ENCODE peak calls at places on chromosomes 12 and 14, in six cellular contexts. Z is heart left ventricle, N is fibroblast of lung, V is choroid plexus epithelial cell, Y is cardiac muscle cell, P is right lobe of liver. W is an unnamed sample.

GRCh38 chr14:54529811-54530210 is 20.1 kb downstream of the CGRRF1 start:
- DNase-seq in Z (no peak), P (no peak), Y (peak), V (peak), N (peak), W (no peak)

GRCh38 chr14:56002876-56003625 is 115.2 kb upstream of the PELI2 start:
- DNase-seq in V (no peak), Y (no peak), N (no peak), P (no peak), Z (no peak), W (peak)

GRCh38 chr12:4307593-4308333 is 13.2 kb upstream of the TIGAR start:
- DNase-seq in Z (no peak), Y (peak), N (peak), V (peak), P (peak), W (no peak)

GRCh38 chr12:72289633-72290032 is 17.5 kb downstream of the TRHDE start:
- DNase-seq in V (no peak), N (peak), Z (no peak), P (no peak), Y (no peak), W (no peak)

GRCh38 chr12:96034631-96035282 is 630 bp downstream of the LTA4H start:
- DNase-seq in Y (peak), P (peak), N (peak), Z (peak), V (peak), W (peak)

GRCh38 chr12:113361574-113362370 is 3.4 kb downstream of the PLBD2 start:
- DNase-seq in N (peak), Z (no peak), P (no peak), V (no peak), Y (peak), W (no peak)

GRCh38 chr12:72288436-72288835 is 16.3 kb downstream of the TRHDE start:
- DNase-seq in Y (no peak), Z (no peak), N (no peak), P (no peak), V (no peak), W (no peak)

GRCh38 chr14:95136631-95137030 is 20.7 kb downstream of the DICER1 start:
- DNase-seq in P (no peak), Z (no peak), N (peak), Y (no peak), V (no peak), W (no peak)

GRCh38 chr14:81396108-81396507 is 4.0 kb downstream of the STON2 start:
- DNase-seq in V (no peak), Y (no peak), P (peak), N (peak), Z (no peak), W (no peak)

GRCh38 chr14:102768223-102769048 is 8.8 kb upstream of the TRAF3 start:
- DNase-seq in V (no peak), Z (no peak), N (no peak), P (no peak), Y (no peak), W (peak)

GRCh38 chr12:15157200-15157599 is 64.0 kb downstream of the RERG start:
- DNase-seq in P (no peak), V (no peak), N (no peak), Z (no peak), Y (peak), W (no peak)

GRCh38 chr14:23602181-23603095 is 23.8 kb upstream of the JPH4 start:
- DNase-seq in P (no peak), N (no peak), Z (no peak), Y (no peak), V (no peak), W (no peak)

GRCh38 chr12:93902736-93903562 is 225.8 kb downstream of the CRADD start:
- DNase-seq in V (no peak), N (no peak), Z (no peak), P (no peak), Y (no peak), W (no peak)

GRCh38 chr12:53102883-53103807 is at the start of gene SOAT2:
- DNase-seq in P (no peak), Z (no peak), V (no peak), Y (no peak), N (no peak), W (peak)

GRCh38 chr14:49294736-49295135 is 291.4 kb downstream of the RPS29 start:
- DNase-seq in Y (no peak), P (no peak), V (no peak), N (no peak), Z (no peak), W (no peak)

GRCh38 chr12:10111451-10111850 is 12.7 kb upstream of the CLEC1A start:
- DNase-seq in P (no peak), Y (no peak), Z (peak), N (no peak), V (no peak), W (no peak)

GRCh38 chr14:77488558-77488957 is 10.1 kb downstream of the ISM2 start:
- DNase-seq in Z (no peak), Y (no peak), N (no peak), P (no peak), V (no peak), W (no peak)

GRCh38 chr14:56008160-56008559 is 110.1 kb upstream of the PELI2 start:
- DNase-seq in Z (no peak), Y (no peak), P (no peak), V (no peak), N (no peak), W (no peak)

GRCh38 chr12:124994435-124994975 is 1.1 kb downstream of the BRI3BP start:
- DNase-seq in P (no peak), V (no peak), Y (peak), N (no peak), Z (no peak), W (no peak)

GRCh38 chr14:50060871-50061663 is 55.3 kb downstream of the VCPKMT start:
- DNase-seq in Y (peak), V (peak), N (peak), P (peak), Z (no peak), W (peak)

GRCh38 chr12:27009926-27010325 is 4.3 kb downstream of the TM7SF3 start:
- DNase-seq in V (no peak), P (no peak), Z (no peak), Y (no peak), N (no peak), W (no peak)
- TF ChIP-seq CTCF in V (no peak), P (peak), Z (no peak), Y (no peak), N (no peak), W (no peak)

GRCh38 chr12:30880813-30881212 is 45.7 kb upstream of the TSPAN11 start:
- DNase-seq in N (no peak), P (no peak), Y (no peak), V (no peak), Z (no peak), W (no peak)

GRCh38 chr12:30885321-30885720 is 41.2 kb upstream of the TSPAN11 start:
- DNase-seq in P (no peak), V (no peak), Z (no peak), N (no peak), Y (no peak), W (no peak)

GRCh38 chr12:30884804-30885203 is 41.7 kb upstream of the TSPAN11 start:
- DNase-seq in Y (no peak), V (no peak), N (no peak), P (no peak), Z (no peak), W (no peak)

GRCh38 chr12:30880061-30880460 is 46.5 kb upstream of the TSPAN11 start:
- DNase-seq in P (no peak), V (no peak), Y (no peak), Z (no peak), N (peak), W (no peak)

GRCh38 chr12:30882706-30883105 is 43.8 kb upstream of the TSPAN11 start:
- DNase-seq in V (peak), Z (no peak), N (peak), Y (peak), P (no peak), W (no peak)
- TF ChIP-seq CTCF in V (peak), Z (no peak), N (no peak), Y (no peak), P (no peak), W (no peak)

DNA sequence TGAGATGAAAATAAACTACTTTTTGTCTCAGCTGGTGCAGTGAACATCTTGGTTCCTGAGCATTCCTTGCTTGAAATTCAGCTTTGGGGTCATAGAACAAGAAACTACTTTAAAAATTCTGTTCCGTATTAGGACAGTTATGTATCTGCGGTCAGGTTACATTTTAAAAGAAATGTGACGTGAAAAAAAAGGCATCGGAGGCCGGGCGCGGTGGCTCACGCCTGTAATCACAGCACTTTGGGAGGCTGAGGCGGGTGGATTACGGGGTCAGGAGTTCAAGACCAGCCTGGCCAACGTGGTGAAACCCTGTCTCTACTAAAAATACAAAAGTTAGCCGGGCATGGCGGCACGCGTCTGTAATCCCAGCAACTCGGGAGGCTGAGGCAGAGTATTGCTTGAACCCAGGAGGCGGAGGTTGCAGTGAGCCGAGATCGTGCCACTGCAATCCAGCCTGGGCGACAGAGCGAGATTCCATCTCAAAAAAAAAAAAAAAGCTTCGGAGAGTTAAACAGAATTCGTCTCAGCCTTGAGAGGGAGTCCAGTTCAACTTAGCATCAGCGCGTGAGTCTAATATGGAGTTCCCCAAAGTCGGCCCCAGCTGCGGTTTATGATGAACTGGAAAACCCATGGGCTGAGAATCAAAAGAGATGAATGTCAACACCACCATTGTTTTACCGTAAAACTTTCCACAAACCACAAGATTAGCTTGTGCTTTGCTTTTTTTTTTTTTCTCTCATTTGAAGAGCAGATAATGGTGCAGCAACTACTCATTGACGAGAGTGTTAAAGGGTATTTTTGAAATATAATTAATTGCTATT is 2.1 kb upstream of the SLC2A13 start:
- DNase-seq in Y (peak), Z (peak), P (no peak), V (no peak), N (no peak), W (peak)
- TF ChIP-seq CTCF in Y (no peak), Z (no peak), P (peak), V (no peak), N (no peak), W (peak)

GRCh38 chr12:49776413-49776812 is 35.1 kb downstream of the TMBIM6 start:
- DNase-seq in P (peak), Y (peak), Z (peak), N (peak), V (peak), W (peak)

GRCh38 chr12:49777341-49777740 is 36.0 kb downstream of the TMBIM6 start:
- DNase-seq in V (no peak), Z (no peak), N (no peak), P (no peak), Y (no peak), W (no peak)

GRCh38 chr12:49776858-49777257 is 35.5 kb downstream of the TMBIM6 start:
- DNase-seq in V (no peak), N (no peak), P (no peak), Y (no peak), Z (no peak), W (no peak)

GRCh38 chr12:49777800-49778748 is 36.7 kb downstream of the TMBIM6 start:
- DNase-seq in Y (peak), N (peak), Z (peak), V (peak), P (peak), W (peak)
- TF ChIP-seq CTCF in Y (peak), N (peak), Z (peak), V (peak), P (peak), W (peak)

GRCh38 chr14:104252256-104253215 is 114.1 kb downstream of the KIF26A start:
- DNase-seq in Z (no peak), N (no peak), P (no peak), Y (no peak), V (no peak), W (no peak)
- TF ChIP-seq CTCF in Z (no peak), N (no peak), P (no peak), Y (no peak), V (no peak), W (no peak)

DNA sequence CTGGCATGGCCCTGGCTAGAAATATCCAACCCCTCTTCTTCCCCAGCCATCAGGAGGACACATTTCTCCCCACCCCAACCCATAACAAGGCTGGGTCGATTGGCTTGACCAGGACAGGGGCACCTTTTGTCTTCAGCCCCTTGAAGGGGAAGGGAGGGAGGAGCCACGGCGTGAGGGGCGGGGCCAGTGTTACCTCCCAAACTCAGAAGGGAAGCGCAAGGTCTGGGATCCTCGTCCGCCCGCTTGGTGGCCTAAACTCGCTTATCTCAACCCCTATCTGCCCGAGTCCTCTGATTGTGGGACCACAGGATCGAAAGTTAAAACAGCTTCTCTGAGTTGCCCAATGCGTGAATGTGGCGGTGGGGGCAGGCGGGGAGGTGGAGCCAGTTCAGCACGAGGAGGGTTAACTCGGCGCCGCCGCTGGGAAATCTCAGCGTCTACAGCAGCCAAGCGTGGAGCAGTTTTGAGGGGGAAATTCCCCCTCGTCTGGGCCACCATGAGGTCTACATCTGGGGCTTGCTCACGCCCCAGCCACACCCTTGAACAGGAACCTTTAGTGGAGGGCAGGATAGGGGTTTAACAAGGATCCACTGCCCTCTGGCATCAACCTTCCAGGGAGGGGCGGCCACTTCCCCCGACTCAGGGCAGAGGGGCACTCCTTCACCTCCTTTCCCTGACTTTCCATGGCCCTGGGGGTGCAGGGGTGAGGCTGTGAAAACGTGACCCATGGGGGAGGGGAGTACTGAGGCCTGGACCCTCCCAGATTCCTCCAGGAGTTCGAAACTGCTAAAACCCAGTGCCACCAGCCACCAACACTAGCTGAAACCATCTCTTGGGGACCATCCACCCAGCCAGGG is 745 bp downstream of the STAT6 start:
- DNase-seq in N (peak), P (peak), Z (peak), Y (peak), V (peak), W (peak)
- TF ChIP-seq CTCF in N (no peak), P (no peak), Z (no peak), Y (no peak), V (no peak), W (no peak)

DNA sequence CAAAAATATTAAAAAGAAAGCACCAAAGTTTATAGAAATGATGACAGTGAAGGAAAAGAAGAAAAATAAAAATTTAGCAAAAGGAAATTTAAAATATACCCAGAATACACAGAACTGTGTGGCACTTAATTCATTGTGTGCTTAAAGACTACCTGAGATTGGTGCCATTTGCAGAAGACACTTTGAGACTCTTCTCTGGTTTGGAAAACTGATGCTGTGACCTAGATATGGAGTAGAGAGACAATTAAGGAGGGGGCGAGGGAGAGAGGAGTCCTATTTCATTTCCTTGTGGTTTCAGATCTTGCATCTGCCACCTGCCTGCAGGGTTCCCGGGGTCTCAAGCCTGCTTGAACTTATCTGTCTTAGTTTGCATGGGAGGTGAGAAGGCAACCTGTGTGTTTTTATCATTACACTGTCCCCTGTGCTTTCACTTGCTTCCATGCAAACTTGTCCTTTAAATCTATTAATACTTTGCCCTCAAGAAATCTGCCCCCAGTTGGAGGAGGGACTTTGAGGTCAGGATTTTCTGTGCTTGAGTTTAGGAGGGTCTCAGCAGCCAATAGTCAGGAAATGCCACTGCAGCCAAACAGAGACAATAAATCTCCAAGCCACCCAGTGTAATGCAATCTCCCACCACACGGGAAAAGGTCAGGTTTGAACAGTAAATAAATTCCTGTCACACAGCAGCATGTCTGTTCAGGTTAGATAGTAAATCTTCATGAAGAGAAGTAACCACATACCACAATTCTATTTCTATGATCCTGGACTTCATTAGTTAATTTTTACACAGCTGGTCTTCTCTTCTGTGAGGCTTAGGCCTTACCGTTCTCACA is 119.4 kb downstream of the CAND1 start:
- DNase-seq in N (no peak), V (no peak), Z (no peak), Y (no peak), P (no peak), W (peak)
- TF ChIP-seq CTCF in N (no peak), V (peak), Z (no peak), Y (peak), P (no peak), W (peak)

GRCh38 chr14:91484186-91484585 is 25.9 kb downstream of the PPP4R3A start:
- DNase-seq in Y (no peak), Z (no peak), N (no peak), P (no peak), V (no peak), W (peak)
- TF ChIP-seq CTCF in Y (no peak), Z (no peak), N (no peak), P (no peak), V (peak), W (peak)

GRCh38 chr14:21940887-21941855 is 267.6 kb upstream of the OR4E1 start:
- DNase-seq in V (peak), Z (no peak), P (no peak), Y (peak), N (peak), W (peak)
- TF ChIP-seq CTCF in V (peak), Z (no peak), P (peak), Y (peak), N (peak), W (peak)